ENCODE peak calls at places on chromosomes 7 and 10, in eight cellular contexts. One of them, this sample, is unnamed.

GRCh38 chr10:62992145-62992721 is 140.9 kb upstream of the NRBF2 start:
- DNase-seq in AG10803: no peak
- DNase-seq in GM13976: peak
- DNase-seq in activated T-cell treated with anti-CD3 and anti-CD28 coated beads for 24 hours: no peak
- DNase-seq in type B pancreatic cell: no peak
- DNase-seq in HCEC 1CT: peak
- DNase-seq in effector memory CD8-positive, alpha-beta T cell: no peak
- DNase-seq in HTR-8/SVneo: no peak
- DNase-seq in this sample: no peak

GRCh38 chr10:118035358-118036031 is 11.2 kb downstream of the RAB11FIP2 start:
- DNase-seq in type B pancreatic cell: no peak
- DNase-seq in HTR-8/SVneo: no peak
- DNase-seq in activated T-cell treated with anti-CD3 and anti-CD28 coated beads for 24 hours: no peak
- DNase-seq in GM13976: no peak
- DNase-seq in effector memory CD8-positive, alpha-beta T cell: no peak
- DNase-seq in HCEC 1CT: no peak
- DNase-seq in AG10803: peak
- DNase-seq in this sample: no peak

GRCh38 chr7:4939971-4940720 is 18.8 kb downstream of the MMD2 start:
- DNase-seq in effector memory CD8-positive, alpha-beta T cell: no peak
- DNase-seq in AG10803: no peak
- DNase-seq in HTR-8/SVneo: no peak
- DNase-seq in activated T-cell treated with anti-CD3 and anti-CD28 coated beads for 24 hours: no peak
- DNase-seq in type B pancreatic cell: no peak
- DNase-seq in HCEC 1CT: no peak
- DNase-seq in GM13976: no peak
- DNase-seq in this sample: no peak

GRCh38 chr10:47020491-47020890 is 109.3 kb downstream of the PTPN20 start:
- DNase-seq in type B pancreatic cell: no peak
- DNase-seq in activated T-cell treated with anti-CD3 and anti-CD28 coated beads for 24 hours: no peak
- DNase-seq in HTR-8/SVneo: no peak
- DNase-seq in HCEC 1CT: no peak
- DNase-seq in AG10803: peak
- DNase-seq in GM13976: no peak
- DNase-seq in effector memory CD8-positive, alpha-beta T cell: no peak
- DNase-seq in this sample: peak

GRCh38 chr7:873367-874002 is 2.9 kb upstream of the GET4 start:
- DNase-seq in activated T-cell treated with anti-CD3 and anti-CD28 coated beads for 24 hours: peak
- DNase-seq in GM13976: peak
- DNase-seq in HCEC 1CT: peak
- DNase-seq in HTR-8/SVneo: peak
- DNase-seq in AG10803: peak
- DNase-seq in type B pancreatic cell: no peak
- DNase-seq in effector memory CD8-positive, alpha-beta T cell: peak
- DNase-seq in this sample: peak

GRCh38 chr7:140698477-140698876 is 2.0 kb downstream of the NDUFB2 start:
- DNase-seq in type B pancreatic cell: no peak
- DNase-seq in HCEC 1CT: no peak
- DNase-seq in effector memory CD8-positive, alpha-beta T cell: no peak
- DNase-seq in HTR-8/SVneo: no peak
- DNase-seq in GM13976: no peak
- DNase-seq in activated T-cell treated with anti-CD3 and anti-CD28 coated beads for 24 hours: no peak
- DNase-seq in AG10803: no peak
- DNase-seq in this sample: no peak

GRCh38 chr10:60083039-60083344 is 176.6 kb upstream of the CCDC6 start:
- DNase-seq in HTR-8/SVneo: no peak
- DNase-seq in HCEC 1CT: no peak
- DNase-seq in type B pancreatic cell: no peak
- DNase-seq in activated T-cell treated with anti-CD3 and anti-CD28 coated beads for 24 hours: no peak
- DNase-seq in GM13976: no peak
- DNase-seq in effector memory CD8-positive, alpha-beta T cell: no peak
- DNase-seq in AG10803: no peak
- DNase-seq in this sample: no peak

GRCh38 chr10:114359041-114359952 is 45.0 kb downstream of the AFAP1L2 start:
- DNase-seq in activated T-cell treated with anti-CD3 and anti-CD28 coated beads for 24 hours: no peak
- DNase-seq in HCEC 1CT: no peak
- DNase-seq in HTR-8/SVneo: no peak
- DNase-seq in effector memory CD8-positive, alpha-beta T cell: no peak
- DNase-seq in GM13976: no peak
- DNase-seq in type B pancreatic cell: no peak
- DNase-seq in AG10803: no peak
- DNase-seq in this sample: no peak

GRCh38 chr10:60883187-60883586 is 60.8 kb downstream of the RHOBTB1 start:
- DNase-seq in HTR-8/SVneo: peak
- DNase-seq in AG10803: no peak
- DNase-seq in activated T-cell treated with anti-CD3 and anti-CD28 coated beads for 24 hours: no peak
- DNase-seq in HCEC 1CT: peak
- DNase-seq in effector memory CD8-positive, alpha-beta T cell: no peak
- DNase-seq in type B pancreatic cell: no peak
- DNase-seq in GM13976: peak
- DNase-seq in this sample: no peak

GRCh38 chr10:121428848-121429247 is 169.4 kb downstream of the FGFR2 start:
- DNase-seq in HTR-8/SVneo: no peak
- DNase-seq in type B pancreatic cell: no peak
- DNase-seq in HCEC 1CT: no peak
- DNase-seq in GM13976: no peak
- DNase-seq in AG10803: no peak
- DNase-seq in effector memory CD8-positive, alpha-beta T cell: no peak
- DNase-seq in activated T-cell treated with anti-CD3 and anti-CD28 coated beads for 24 hours: no peak
- DNase-seq in this sample: no peak

GRCh38 chr7:83457022-83457892 is 191.7 kb downstream of the SEMA3E start:
- DNase-seq in effector memory CD8-positive, alpha-beta T cell: no peak
- DNase-seq in HTR-8/SVneo: no peak
- DNase-seq in HCEC 1CT: peak
- DNase-seq in type B pancreatic cell: no peak
- DNase-seq in AG10803: peak
- DNase-seq in activated T-cell treated with anti-CD3 and anti-CD28 coated beads for 24 hours: no peak
- DNase-seq in GM13976: no peak
- DNase-seq in this sample: no peak

GRCh38 chr10:123559066-123559822 is 106.9 kb upstream of the GPR26 start:
- DNase-seq in effector memory CD8-positive, alpha-beta T cell: peak
- DNase-seq in HCEC 1CT: no peak
- DNase-seq in AG10803: peak
- DNase-seq in GM13976: peak
- DNase-seq in HTR-8/SVneo: peak
- DNase-seq in activated T-cell treated with anti-CD3 and anti-CD28 coated beads for 24 hours: peak
- DNase-seq in type B pancreatic cell: peak
- DNase-seq in this sample: peak

GRCh38 chr10:110973400-110973799 is 54.0 kb downstream of the SHOC2 start:
- DNase-seq in HCEC 1CT: no peak
- DNase-seq in GM13976: no peak
- DNase-seq in activated T-cell treated with anti-CD3 and anti-CD28 coated beads for 24 hours: no peak
- DNase-seq in HTR-8/SVneo: no peak
- DNase-seq in type B pancreatic cell: no peak
- DNase-seq in AG10803: no peak
- DNase-seq in effector memory CD8-positive, alpha-beta T cell: no peak
- DNase-seq in this sample: no peak

GRCh38 chr10:77989081-77989724 is 40.1 kb downstream of the POLR3A start:
- DNase-seq in AG10803: peak
- DNase-seq in GM13976: no peak
- DNase-seq in HTR-8/SVneo: no peak
- DNase-seq in activated T-cell treated with anti-CD3 and anti-CD28 coated beads for 24 hours: no peak
- DNase-seq in type B pancreatic cell: no peak
- DNase-seq in HCEC 1CT: no peak
- DNase-seq in effector memory CD8-positive, alpha-beta T cell: no peak
- DNase-seq in this sample: peak

GRCh38 chr7:95630702-95631458 is 34.6 kb upstream of the PDK4 start:
- DNase-seq in GM13976: no peak
- DNase-seq in effector memory CD8-positive, alpha-beta T cell: no peak
- DNase-seq in AG10803: peak
- DNase-seq in HCEC 1CT: no peak
- DNase-seq in type B pancreatic cell: no peak
- DNase-seq in HTR-8/SVneo: no peak
- DNase-seq in activated T-cell treated with anti-CD3 and anti-CD28 coated beads for 24 hours: no peak
- DNase-seq in this sample: no peak

GRCh38 chr10:5964736-5965135 is 12.6 kb downstream of the IL15RA start:
- DNase-seq in GM13976: no peak
- DNase-seq in HCEC 1CT: no peak
- DNase-seq in AG10803: no peak
- DNase-seq in activated T-cell treated with anti-CD3 and anti-CD28 coated beads for 24 hours: no peak
- DNase-seq in HTR-8/SVneo: no peak
- DNase-seq in effector memory CD8-positive, alpha-beta T cell: no peak
- DNase-seq in type B pancreatic cell: no peak
- DNase-seq in this sample: no peak

GRCh38 chr10:48450233-48450810 is 143.8 kb downstream of the MAPK8 start:
- DNase-seq in effector memory CD8-positive, alpha-beta T cell: no peak
- DNase-seq in HTR-8/SVneo: no peak
- DNase-seq in GM13976: peak
- DNase-seq in type B pancreatic cell: peak
- DNase-seq in HCEC 1CT: no peak
- DNase-seq in activated T-cell treated with anti-CD3 and anti-CD28 coated beads for 24 hours: no peak
- DNase-seq in AG10803: no peak
- DNase-seq in this sample: no peak

GRCh38 chr10:125089486-125089885 is 70.9 kb downstream of the CTBP2 start:
- DNase-seq in effector memory CD8-positive, alpha-beta T cell: no peak
- DNase-seq in HCEC 1CT: no peak
- DNase-seq in HTR-8/SVneo: no peak
- DNase-seq in AG10803: peak
- DNase-seq in type B pancreatic cell: no peak
- DNase-seq in activated T-cell treated with anti-CD3 and anti-CD28 coated beads for 24 hours: no peak
- DNase-seq in GM13976: no peak
- DNase-seq in this sample: peak

GRCh38 chr7:5596046-5596895 is 172.6 kb upstream of the TNRC18 start:
- DNase-seq in effector memory CD8-positive, alpha-beta T cell: peak
- DNase-seq in HTR-8/SVneo: peak
- DNase-seq in GM13976: peak
- DNase-seq in AG10803: peak
- DNase-seq in type B pancreatic cell: no peak
- DNase-seq in HCEC 1CT: peak
- DNase-seq in activated T-cell treated with anti-CD3 and anti-CD28 coated beads for 24 hours: peak
- DNase-seq in this sample: peak

GRCh38 chr7:99997545-99998137 is 17.8 kb upstream of the ZKSCAN1 start:
- DNase-seq in HTR-8/SVneo: no peak
- DNase-seq in GM13976: peak
- DNase-seq in effector memory CD8-positive, alpha-beta T cell: peak
- DNase-seq in HCEC 1CT: no peak
- DNase-seq in activated T-cell treated with anti-CD3 and anti-CD28 coated beads for 24 hours: peak
- DNase-seq in type B pancreatic cell: no peak
- DNase-seq in AG10803: peak
- DNase-seq in this sample: peak

GRCh38 chr10:70761727-70762350 is 23.3 kb downstream of the TBATA start:
- DNase-seq in HCEC 1CT: no peak
- DNase-seq in activated T-cell treated with anti-CD3 and anti-CD28 coated beads for 24 hours: no peak
- DNase-seq in effector memory CD8-positive, alpha-beta T cell: no peak
- DNase-seq in HTR-8/SVneo: no peak
- DNase-seq in AG10803: no peak
- DNase-seq in GM13976: no peak
- DNase-seq in type B pancreatic cell: no peak
- DNase-seq in this sample: peak

GRCh38 chr7:2371329-2371728 is 16.7 kb downstream of the EIF3B start:
- DNase-seq in activated T-cell treated with anti-CD3 and anti-CD28 coated beads for 24 hours: no peak
- DNase-seq in type B pancreatic cell: no peak
- DNase-seq in GM13976: no peak
- DNase-seq in AG10803: no peak
- DNase-seq in HCEC 1CT: no peak
- DNase-seq in effector memory CD8-positive, alpha-beta T cell: no peak
- DNase-seq in HTR-8/SVneo: no peak
- DNase-seq in this sample: no peak

GRCh38 chr10:100006241-100006886 is 3.4 kb downstream of the DNMBP start:
- DNase-seq in type B pancreatic cell: no peak
- DNase-seq in HTR-8/SVneo: peak
- DNase-seq in activated T-cell treated with anti-CD3 and anti-CD28 coated beads for 24 hours: no peak
- DNase-seq in AG10803: peak
- DNase-seq in GM13976: peak
- DNase-seq in effector memory CD8-positive, alpha-beta T cell: no peak
- DNase-seq in HCEC 1CT: peak
- DNase-seq in this sample: no peak

GRCh38 chr7:84529480-84530205 is 335.1 kb upstream of the SEMA3A start:
- DNase-seq in HTR-8/SVneo: peak
- DNase-seq in activated T-cell treated with anti-CD3 and anti-CD28 coated beads for 24 hours: no peak
- DNase-seq in HCEC 1CT: peak
- DNase-seq in type B pancreatic cell: no peak
- DNase-seq in effector memory CD8-positive, alpha-beta T cell: no peak
- DNase-seq in AG10803: peak
- DNase-seq in GM13976: no peak
- DNase-seq in this sample: no peak

GRCh38 chr7:140924019-140924820 is 509 bp downstream of the BRAF start:
- DNase-seq in effector memory CD8-positive, alpha-beta T cell: peak
- DNase-seq in type B pancreatic cell: peak
- DNase-seq in HTR-8/SVneo: peak
- DNase-seq in HCEC 1CT: peak
- DNase-seq in activated T-cell treated with anti-CD3 and anti-CD28 coated beads for 24 hours: peak
- DNase-seq in GM13976: peak
- DNase-seq in AG10803: peak
- DNase-seq in this sample: no peak

GRCh38 chr10:43186150-43186549 is 47.9 kb downstream of the CSGALNACT2 start:
- DNase-seq in activated T-cell treated with anti-CD3 and anti-CD28 coated beads for 24 hours: no peak
- DNase-seq in GM13976: no peak
- DNase-seq in effector memory CD8-positive, alpha-beta T cell: no peak
- DNase-seq in HTR-8/SVneo: no peak
- DNase-seq in HCEC 1CT: no peak
- DNase-seq in type B pancreatic cell: no peak
- DNase-seq in AG10803: peak
- DNase-seq in this sample: no peak

GRCh38 chr7:37208528-37208927 is 240.1 kb downstream of the ELMO1 start:
- DNase-seq in effector memory CD8-positive, alpha-beta T cell: peak
- DNase-seq in activated T-cell treated with anti-CD3 and anti-CD28 coated beads for 24 hours: no peak
- DNase-seq in GM13976: peak
- DNase-seq in type B pancreatic cell: no peak
- DNase-seq in HTR-8/SVneo: no peak
- DNase-seq in AG10803: peak
- DNase-seq in HCEC 1CT: peak
- DNase-seq in this sample: no peak

GRCh38 chr7:81414411-81414810 is 355.4 kb downstream of the HGF start:
- DNase-seq in GM13976: no peak
- DNase-seq in activated T-cell treated with anti-CD3 and anti-CD28 coated beads for 24 hours: no peak
- DNase-seq in type B pancreatic cell: no peak
- DNase-seq in HTR-8/SVneo: no peak
- DNase-seq in AG10803: no peak
- DNase-seq in HCEC 1CT: no peak
- DNase-seq in effector memory CD8-positive, alpha-beta T cell: no peak
- DNase-seq in this sample: no peak

GRCh38 chr7:51251292-51251691 is 65.3 kb downstream of the COBL start:
- DNase-seq in HTR-8/SVneo: no peak
- DNase-seq in AG10803: no peak
- DNase-seq in HCEC 1CT: no peak
- DNase-seq in effector memory CD8-positive, alpha-beta T cell: no peak
- DNase-seq in activated T-cell treated with anti-CD3 and anti-CD28 coated beads for 24 hours: no peak
- DNase-seq in GM13976: no peak
- DNase-seq in type B pancreatic cell: no peak
- DNase-seq in this sample: no peak